ENCODE peak calls at places on chromosomes 13 and 19, in four cellular contexts. D, O, V and J are unnamed samples. For H3K4me1 and H3K27me3, the result is how much of the 10 kb centered on the place peaks cover.

GRCh38 chr13:66343224-66343828 is 886.8 kb downstream of the PCDH9 start:
- DNase-seq in V (no peak), D (no peak), O (no peak), J (no peak)

GRCh38 chr19:55301459-55302331 is 17.9 kb downstream of the BRSK1 start:
- DNase-seq in O (peak), D (peak), V (peak), J (peak)

GRCh38 chr13:32581177-32581786 is 5.0 kb upstream of the PDS5B start:
- DNase-seq in D (no peak), V (no peak), O (no peak), J (no peak)

GRCh38 chr13:22220186-22221160 is 549.6 kb downstream of the FGF9 start:
- DNase-seq in O (peak), V (no peak), D (no peak), J (no peak)

GRCh38 chr13:46089213-46089612 is 15.6 kb downstream of the CPB2 start:
- DNase-seq in D (no peak), V (no peak), O (no peak), J (no peak)

GRCh38 chr13:99822820-99823219 is 148.7 kb downstream of the ZIC5 start:
- DNase-seq in V (no peak), D (no peak), O (no peak), J (no peak)

GRCh38 chr13:113178070-113178895 is 19.8 kb downstream of the PROZ start:
- DNase-seq in D (peak), O (no peak), V (no peak), J (no peak)

GRCh38 chr13:42405665-42406390 is 133.9 kb downstream of the AKAP11 start:
- DNase-seq in D (no peak), V (no peak), O (no peak), J (no peak)

GRCh38 chr13:41970918-41971317 is 10.0 kb upstream of the VWA8 start:
- DNase-seq in V (no peak), D (no peak), O (no peak), J (no peak)

GRCh38 chr13:48155850-48156249 is 60.9 kb upstream of the MED4 start:
- DNase-seq in V (no peak), D (no peak), O (no peak), J (no peak)

GRCh38 chr13:28679628-28680027 is 20.7 kb downstream of the POMP start:
- DNase-seq in V (no peak), O (no peak), D (no peak), J (no peak)

GRCh38 chr13:30408319-30409101 is 13.8 kb upstream of the UBE2L5 start:
- DNase-seq in O (peak), V (peak), D (peak), J (peak)

GRCh38 chr13:32791545-32792172 is 205.4 kb downstream of the PDS5B start:
- DNase-seq in V (no peak), D (no peak), O (no peak), J (no peak)

GRCh38 chr13:23629566-23630272 is 59.5 kb downstream of the TNFRSF19 start:
- DNase-seq in D (no peak), O (no peak), V (no peak), J (no peak)

GRCh38 chr13:101529419-101529818 is 76.9 kb downstream of the ITGBL1 start:
- DNase-seq in V (no peak), O (no peak), D (no peak), J (no peak)

GRCh38 chr13:111347438-111347837 is 27.0 kb downstream of the TEX29 start:
- DNase-seq in V (no peak), O (no peak), D (no peak), J (no peak)

GRCh38 chr19:29170554-29170953 is 42.4 kb downstream of the UQCRFS1 start:
- DNase-seq in O (no peak), V (no peak), D (no peak), J (no peak)

GRCh38 chr19:11265785-11266236 is 3.5 kb upstream of the DOCK6 start:
- DNase-seq in D (no peak), V (no peak), O (peak), J (no peak)

GRCh38 chr13:62544928-62545327 is 1129.3 kb upstream of the PCDH20 start:
- DNase-seq in D (no peak), O (no peak), V (no peak), J (no peak)

GRCh38 chr19:40555978-40556689 is 20.5 kb upstream of the SHKBP1 start:
- DNase-seq in O (no peak), V (no peak), D (no peak), J (no peak)

GRCh38 chr13:114038900-114039299 is 65.0 kb upstream of the C13orf46 start:
- DNase-seq in V (no peak), D (no peak), O (no peak), J (peak)

GRCh38 chr13:40656358-40656757 is 10.1 kb downstream of the FOXO1 start:
- DNase-seq in O (no peak), V (no peak), D (no peak), J (no peak)
- H3K4me1 ChIP-seq in O (under half), V (half or more), D (under half), J (under half)

GRCh38 chr13:50073340-50073739 is 58.1 kb downstream of the KCNRG start:
- DNase-seq in O (no peak), D (no peak), V (no peak), J (no peak)

GRCh38 chr13:50071399-50071798 is 56.2 kb downstream of the KCNRG start:
- DNase-seq in D (no peak), V (no peak), O (no peak), J (no peak)

GRCh38 chr13:50072676-50073075 is 57.4 kb downstream of the KCNRG start:
- DNase-seq in V (no peak), O (no peak), D (no peak), J (no peak)

GRCh38 chr13:50075619-50076097 is 60.4 kb downstream of the KCNRG start:
- DNase-seq in V (no peak), O (no peak), D (no peak), J (no peak)

DNA sequence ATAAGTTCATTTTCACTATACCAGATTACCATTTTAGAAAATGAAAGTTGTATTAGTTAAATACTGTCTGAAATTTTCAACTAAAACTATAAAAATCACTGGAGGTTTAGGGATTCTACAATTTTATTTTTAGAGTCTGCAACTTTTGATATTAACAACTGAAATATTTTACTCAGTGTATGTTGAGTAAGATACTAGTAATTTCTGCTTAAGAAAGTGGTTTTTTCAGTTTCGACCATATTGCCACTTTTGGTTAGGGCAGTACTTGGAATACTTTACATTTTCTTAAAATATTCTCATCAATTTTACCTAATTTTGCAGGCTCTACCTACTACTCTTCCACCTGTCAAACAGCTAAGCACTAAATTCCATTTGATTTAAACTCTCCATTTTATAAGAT is 59.6 kb downstream of the KCNRG start:
- DNase-seq in D (no peak), V (no peak), O (no peak), J (no peak)
- H3K4me3 ChIP-seq in D (no peak), V (no peak), O (no peak), J (no peak)

GRCh38 chr19:46631481-46631880 is 4.5 kb downstream of the GNG8 start:
- DNase-seq in V (peak), O (no peak), D (peak), J (peak)
- H3K27me3 ChIP-seq in V (under half), O (under half), D (under half), J (under half)

GRCh38 chr19:5251096-5252065 is 89.2 kb downstream of the PTPRS start:
- DNase-seq in V (no peak), O (no peak), D (no peak), J (peak)

GRCh38 chr19:5255602-5256231 is 84.9 kb downstream of the PTPRS start:
- DNase-seq in V (no peak), O (no peak), D (no peak), J (no peak)

GRCh38 chr19:5254543-5254942 is 86.1 kb downstream of the PTPRS start:
- DNase-seq in O (no peak), V (no peak), D (no peak), J (no peak)

GRCh38 chr19:5254944-5255343 is 85.7 kb downstream of the PTPRS start:
- DNase-seq in D (no peak), O (no peak), V (no peak), J (peak)

DNA sequence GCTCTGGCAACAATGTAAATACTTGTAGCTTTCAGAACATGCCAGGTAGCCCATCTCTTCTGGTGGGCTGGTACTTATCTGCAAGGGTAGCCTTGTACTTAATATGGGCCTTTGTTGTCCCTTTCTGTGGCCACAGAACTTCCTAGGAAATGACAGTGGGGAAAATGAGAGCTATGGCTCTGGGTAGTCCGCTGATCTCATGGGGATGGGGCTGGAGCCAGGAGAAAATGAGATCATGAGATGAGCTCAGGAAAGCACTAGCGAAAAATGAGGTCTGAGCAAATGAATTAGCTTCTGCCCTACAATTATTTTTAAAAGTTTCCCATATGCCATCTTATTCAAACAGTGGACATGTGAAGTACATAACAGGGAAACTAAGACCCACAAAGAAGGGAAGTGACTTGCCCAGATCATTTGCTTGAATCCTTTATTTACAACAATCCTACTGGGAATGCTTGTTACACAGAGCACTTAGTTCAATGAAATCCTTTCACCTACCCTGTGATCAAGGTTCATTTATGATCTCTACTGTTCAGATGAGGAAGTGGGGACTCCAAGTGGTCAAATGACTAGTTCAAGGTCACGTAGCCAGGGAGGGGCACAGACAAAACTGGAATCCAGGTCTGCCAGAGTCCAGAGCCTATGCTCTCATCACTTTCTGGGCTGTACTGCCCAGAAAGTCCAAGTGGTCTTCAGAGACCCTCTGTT is 87.1 kb downstream of the PTPRS start:
- DNase-seq in D (no peak), V (no peak), O (no peak), J (peak)
- H3K4me1 ChIP-seq in D (under half), V (under half), O (under half), J (under half)

GRCh38 chr19:7679017-7679720 is 1.5 kb upstream of the TRAPPC5 start:
- DNase-seq in D (peak), V (peak), O (peak), J (no peak)
- H3K4me3 ChIP-seq in D (no peak), V (no peak), O (no peak), J (no peak)

DNA sequence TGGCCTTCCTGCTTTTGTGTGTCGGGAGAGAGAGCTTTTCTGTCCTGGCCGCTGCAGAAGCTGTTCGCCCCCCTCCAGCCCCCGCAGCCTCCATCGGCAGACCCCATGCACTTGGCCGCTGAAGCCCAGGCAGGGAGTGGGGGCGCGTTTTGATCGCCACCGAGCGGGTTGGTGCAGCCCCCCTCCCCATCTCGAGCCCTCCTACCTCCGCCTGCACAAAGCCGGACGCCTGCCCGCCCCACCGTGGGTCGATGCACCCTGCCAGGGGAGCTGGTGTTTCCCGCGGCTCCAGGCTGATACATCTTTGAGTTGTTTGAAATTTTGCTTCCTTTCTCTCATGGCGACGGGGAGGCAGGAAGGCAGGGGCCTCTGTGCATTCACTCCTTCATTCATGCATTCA is 16.4 kb upstream of the ONECUT3 start:
- DNase-seq in D (no peak), V (no peak), O (no peak), J (no peak)
- H3K27me3 ChIP-seq in D (half or more), V (half or more), O (half or more), J (under half)

GRCh38 chr19:17752865-17753639 is 1.8 kb downstream of the FCHO1 start:
- DNase-seq in V (no peak), D (no peak), O (no peak), J (no peak)
- H3K4me1 ChIP-seq in V (under half), D (under half), O (under half), J (under half)

GRCh38 chr19:36891768-36892357 is 24.2 kb downstream of the ZNF829 start:
- DNase-seq in O (no peak), D (no peak), V (no peak), J (no peak)
- H3K4me3 ChIP-seq in O (no peak), D (no peak), V (no peak), J (peak)